ENCODE peak calls at places on chromosomes 2 and 18, in eight cellular contexts. U, M, B, E, P, O, F and Q are unnamed samples.

GRCh38 chr2:179555681-179556283 is 291.1 kb upstream of the SESTD1 start:
- DNase-seq in E (no peak), M (no peak), B (no peak), U (no peak), O (no peak), P (no peak), F (no peak), Q (no peak)

GRCh38 chr2:56681659-56682396 is 498.0 kb downstream of the CCDC85A start:
- DNase-seq in O (no peak), B (no peak), E (no peak), U (no peak), M (no peak), P (no peak), F (no peak), Q (peak)

GRCh38 chr18:70415823-70416488 is 127.1 kb downstream of the SOCS6 start:
- DNase-seq in M (no peak), P (peak), B (peak), O (peak), E (no peak), F (no peak), U (no peak), Q (no peak)

GRCh38 chr2:138132108-138132507 is 167.8 kb downstream of the HNMT start:
- DNase-seq in F (no peak), M (no peak), E (no peak), U (no peak), P (no peak), O (no peak), B (no peak), Q (no peak)

GRCh38 chr2:1930956-1931914 is 186.9 kb upstream of the PXDN start:
- DNase-seq in E (no peak), M (no peak), P (no peak), O (no peak), F (no peak), B (no peak), U (no peak), Q (no peak)

GRCh38 chr2:109535217-109535946 is 78.4 kb downstream of the SEPTIN10 start:
- DNase-seq in U (no peak), O (no peak), B (peak), E (no peak), M (no peak), F (peak), P (no peak), Q (no peak)

GRCh38 chr18:47999801-48000248 is 69.4 kb upstream of the SMAD2 start:
- DNase-seq in B (no peak), E (no peak), O (no peak), F (no peak), M (peak), P (no peak), U (no peak), Q (no peak)

GRCh38 chr18:35242426-35242825 is 1.6 kb downstream of the ZNF397 start:
- DNase-seq in M (no peak), P (no peak), U (no peak), O (no peak), E (no peak), F (no peak), B (no peak), Q (no peak)

GRCh38 chr2:202378001-202378400 is 1.9 kb downstream of the BMPR2 start:
- DNase-seq in E (no peak), U (no peak), M (no peak), O (no peak), P (no peak), F (no peak), B (no peak), Q (peak)

GRCh38 chr2:152762202-152762601 is 43.8 kb downstream of the ARL6IP6 start:
- DNase-seq in U (no peak), F (no peak), E (no peak), M (no peak), B (no peak), O (no peak), P (no peak), Q (no peak)

GRCh38 chr18:45658756-45659155 is 43.5 kb downstream of the SLC14A2 start:
- DNase-seq in P (no peak), O (no peak), U (no peak), B (no peak), E (no peak), F (no peak), M (no peak), Q (peak)

GRCh38 chr2:227447606-227448005 is 24.4 kb upstream of the AGFG1 start:
- DNase-seq in O (no peak), F (peak), E (no peak), B (no peak), U (no peak), M (no peak), P (no peak), Q (no peak)

GRCh38 chr2:233061007-233061590 is 957 bp downstream of the INPP5D start:
- DNase-seq in E (peak), P (peak), O (no peak), M (no peak), F (no peak), B (peak), U (no peak), Q (peak)

GRCh38 chr2:104088745-104089144 is 765.2 kb upstream of the POU3F3 start:
- DNase-seq in F (no peak), E (no peak), P (no peak), O (no peak), U (no peak), M (no peak), B (no peak), Q (no peak)

GRCh38 chr2:126507425-126507867 is 148.5 kb upstream of the GYPC start:
- DNase-seq in B (no peak), E (no peak), M (peak), O (no peak), U (no peak), F (peak), P (no peak), Q (no peak)

GRCh38 chr18:79405781-79406575 is 10.2 kb downstream of the NFATC1 start:
- DNase-seq in E (peak), M (peak), B (peak), U (no peak), F (no peak), P (no peak), O (peak), Q (peak)

GRCh38 chr2:71306762-71307161 is 24.8 kb upstream of the ZNF638 start:
- DNase-seq in F (no peak), U (peak), P (no peak), B (no peak), O (no peak), E (no peak), M (no peak), Q (no peak)

GRCh38 chr18:25289040-25289631 is 62.8 kb downstream of the ZNF521 start:
- DNase-seq in B (no peak), M (no peak), P (no peak), E (no peak), O (no peak), U (no peak), F (no peak), Q (peak)

GRCh38 chr2:142748559-142749099 is 128.8 kb upstream of the KYNU start:
- DNase-seq in U (no peak), O (no peak), F (no peak), P (no peak), M (no peak), E (no peak), B (no peak), Q (no peak)

GRCh38 chr2:52862801-52863200 is 904.8 kb upstream of the CHAC2 start:
- DNase-seq in U (no peak), F (no peak), M (no peak), O (no peak), E (no peak), P (no peak), B (no peak), Q (no peak)

GRCh38 chr2:237996041-237996593 is 29.3 kb downstream of the UBE2F start:
- DNase-seq in B (no peak), U (no peak), E (no peak), P (no peak), O (no peak), M (peak), F (no peak), Q (no peak)

GRCh38 chr2:202346180-202346579 is 29.9 kb upstream of the BMPR2 start:
- DNase-seq in E (no peak), O (no peak), U (no peak), B (no peak), M (no peak), P (no peak), F (no peak), Q (no peak)

GRCh38 chr2:122358729-122359128 is 603.3 kb downstream of the TSN start:
- DNase-seq in U (no peak), P (no peak), E (no peak), O (no peak), F (no peak), B (no peak), M (no peak), Q (no peak)

GRCh38 chr2:113838277-113838676 is 51.6 kb upstream of the ACTR3 start:
- DNase-seq in E (no peak), M (no peak), U (no peak), P (no peak), F (peak), O (no peak), B (no peak), Q (no peak)

GRCh38 chr18:62982600-62983251 is 267.4 kb downstream of the PHLPP1 start:
- DNase-seq in O (peak), E (no peak), F (peak), U (peak), P (peak), M (peak), B (peak), Q (peak)

GRCh38 chr2:223764796-223765195 is 72.6 kb downstream of the AP1S3 start:
- DNase-seq in M (no peak), B (no peak), U (no peak), E (no peak), O (no peak), P (no peak), F (no peak), Q (no peak)

GRCh38 chr18:55407191-55407590 is 180.8 kb downstream of the TCF4 start:
- DNase-seq in F (no peak), U (no peak), B (no peak), E (no peak), P (no peak), O (no peak), M (no peak), Q (no peak)

GRCh38 chr2:84850471-84850870 is 30.4 kb downstream of the TRABD2A start:
- DNase-seq in F (no peak), O (no peak), U (no peak), E (no peak), B (no peak), P (no peak), M (no peak), Q (no peak)

GRCh38 chr2:86056935-86057334 is 48.8 kb downstream of the POLR1A start:
- DNase-seq in O (no peak), M (no peak), U (no peak), F (no peak), E (no peak), B (no peak), P (no peak), Q (no peak)

GRCh38 chr2:9310390-9310789 is 103.8 kb downstream of the ASAP2 start:
- DNase-seq in O (peak), P (peak), E (no peak), F (no peak), U (no peak), M (no peak), B (peak), Q (peak)

GRCh38 chr18:10374615-10375295 is 79.7 kb upstream of the APCDD1 start:
- DNase-seq in M (no peak), P (peak), E (no peak), B (no peak), F (no peak), U (no peak), O (no peak), Q (no peak)

GRCh38 chr2:147588191-147588590 is 256.6 kb upstream of the ACVR2A start:
- DNase-seq in E (no peak), F (no peak), M (no peak), U (no peak), B (no peak), P (no peak), O (no peak), Q (no peak)

GRCh38 chr2:212723226-212723625 is 184.6 kb upstream of the ERBB4 start:
- DNase-seq in B (no peak), E (no peak), O (no peak), M (no peak), F (no peak), U (no peak), P (no peak), Q (no peak)

GRCh38 chr2:135744761-135745314 is 3.2 kb downstream of the UBXN4 start:
- DNase-seq in M (peak), O (no peak), E (no peak), B (no peak), P (no peak), U (peak), F (peak), Q (peak)

GRCh38 chr2:191006997-191007604 is 6.9 kb downstream of the STAT1 start:
- DNase-seq in P (no peak), B (no peak), U (no peak), E (no peak), O (no peak), F (no peak), M (no peak), Q (no peak)
- TF ChIP-seq POLR2AphosphoS5 in P (no peak), B (no peak), U (no peak), E (no peak), O (no peak), F (no peak), M (no peak), Q (no peak)

DNA sequence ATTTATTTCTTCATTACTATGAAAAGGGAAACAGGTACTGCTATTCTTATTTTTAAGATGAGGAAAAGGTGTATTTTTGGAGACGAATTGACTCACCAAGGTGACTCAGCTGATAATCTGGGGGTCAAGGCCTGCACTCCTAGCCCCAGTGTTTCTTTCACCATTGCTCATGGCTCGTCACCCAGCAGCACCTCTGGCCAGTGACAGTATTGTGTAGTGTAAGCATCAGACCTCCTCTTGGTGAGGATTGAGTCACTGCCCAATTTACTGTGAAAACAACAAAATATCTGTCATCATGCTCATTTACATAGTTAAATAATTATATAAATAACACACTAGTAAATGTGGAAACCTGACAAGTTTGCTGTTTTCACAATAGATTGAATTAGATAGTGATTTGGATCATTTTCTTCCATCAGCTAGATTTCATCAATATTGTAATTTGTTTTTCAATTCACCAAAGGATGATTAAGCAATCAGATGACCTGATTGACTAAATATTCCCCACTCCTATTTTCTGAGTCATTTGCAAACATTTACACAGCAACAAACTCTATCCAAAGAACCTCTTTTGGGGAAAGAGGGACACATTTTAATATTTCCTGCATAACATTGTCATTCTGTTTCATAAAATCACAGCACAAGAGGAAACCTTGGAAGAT is 492.8 kb upstream of the RAB12 start:
- DNase-seq in F (peak), B (no peak), P (no peak), M (no peak), O (no peak), U (peak), E (no peak), Q (peak)
- H3K27ac ChIP-seq in F (no peak), B (no peak), P (no peak), M (no peak), O (no peak), U (no peak), E (peak), Q (no peak)

DNA sequence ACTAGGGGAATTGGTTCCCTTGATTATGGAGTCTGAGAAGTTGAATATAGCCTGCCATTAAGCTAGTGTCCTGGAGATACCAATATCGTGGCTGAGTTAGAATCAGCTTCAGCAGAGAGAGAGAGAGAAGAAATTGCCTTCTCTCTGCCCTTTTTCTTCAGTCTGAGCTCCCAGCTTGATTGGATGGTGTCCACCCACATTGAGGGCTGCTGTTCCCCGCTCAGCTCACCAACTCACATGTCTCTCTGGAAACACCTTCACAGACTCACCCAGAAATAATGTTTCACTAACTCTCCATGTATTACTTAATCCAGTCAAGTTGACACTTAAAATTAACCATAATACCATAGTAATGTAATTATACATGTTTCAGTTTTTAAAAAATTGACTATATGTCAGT is 17.9 kb upstream of the TRIM43 start:
- DNase-seq in B (no peak), F (no peak), M (no peak), U (no peak), E (no peak), O (no peak), P (no peak), Q (no peak)
- TF ChIP-seq POLR2A in B (no peak), F (no peak), M (no peak), U (no peak), E (no peak), O (no peak), P (no peak), Q (no peak)

GRCh38 chr2:47811668-47812067 is 28.7 kb downstream of the MSH6 start:
- DNase-seq in M (no peak), E (no peak), F (no peak), U (no peak), P (no peak), O (no peak), B (no peak), Q (no peak)
- TF ChIP-seq POLR2AphosphoS5 in M (peak), E (no peak), F (no peak), U (no peak), P (no peak), O (no peak), B (no peak), Q (no peak)

DNA sequence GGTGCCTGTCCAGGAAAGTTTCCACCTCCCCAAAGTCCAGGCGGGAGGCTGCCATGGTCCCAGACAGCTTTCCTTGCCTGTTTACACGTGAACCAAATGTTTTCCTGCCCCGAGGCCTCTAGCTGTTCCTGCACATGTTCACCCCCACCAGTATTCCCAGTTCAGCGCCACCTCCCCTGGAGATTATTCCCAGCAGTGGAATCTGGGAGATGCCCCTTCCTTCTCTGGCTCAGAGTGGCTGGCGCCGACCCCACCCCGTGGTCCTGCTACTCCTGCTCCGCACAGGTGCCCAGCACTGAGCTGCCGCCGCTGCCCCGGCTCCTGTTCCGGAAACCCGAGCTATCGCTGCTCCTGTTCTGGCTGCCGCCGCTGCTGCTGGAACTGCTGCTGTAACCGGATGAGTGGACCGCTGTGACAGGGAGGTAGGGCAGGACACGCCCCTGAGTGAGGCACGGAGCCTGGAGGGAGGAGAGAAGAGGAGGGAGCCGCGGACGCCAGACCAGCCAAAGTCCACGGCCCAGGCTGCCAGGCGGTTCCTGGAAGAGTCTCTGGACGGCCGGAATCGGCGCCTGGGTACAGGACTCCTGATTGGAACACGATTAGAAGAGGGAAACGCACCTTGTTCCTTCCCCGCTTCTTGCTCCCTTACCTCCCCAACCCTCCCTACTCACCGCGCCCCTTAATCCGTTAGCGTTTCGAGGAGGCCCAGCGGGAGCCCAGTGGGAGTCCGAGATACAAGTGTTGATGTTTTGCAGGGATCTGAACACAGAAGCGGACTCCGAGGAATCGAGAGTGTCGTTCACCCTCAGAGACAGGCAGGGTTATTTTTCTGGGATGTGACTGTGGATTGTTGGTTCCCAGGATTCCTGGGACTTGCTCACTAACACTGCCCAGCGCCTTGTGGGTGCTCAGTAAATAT is at the start of gene PDE11A:
- DNase-seq in E (peak), B (peak), O (peak), P (peak), M (peak), U (peak), F (peak), Q (peak)
- H3K27ac ChIP-seq in E (peak), B (peak), O (peak), P (no peak), M (no peak), U (peak), F (peak), Q (no peak)

DNA sequence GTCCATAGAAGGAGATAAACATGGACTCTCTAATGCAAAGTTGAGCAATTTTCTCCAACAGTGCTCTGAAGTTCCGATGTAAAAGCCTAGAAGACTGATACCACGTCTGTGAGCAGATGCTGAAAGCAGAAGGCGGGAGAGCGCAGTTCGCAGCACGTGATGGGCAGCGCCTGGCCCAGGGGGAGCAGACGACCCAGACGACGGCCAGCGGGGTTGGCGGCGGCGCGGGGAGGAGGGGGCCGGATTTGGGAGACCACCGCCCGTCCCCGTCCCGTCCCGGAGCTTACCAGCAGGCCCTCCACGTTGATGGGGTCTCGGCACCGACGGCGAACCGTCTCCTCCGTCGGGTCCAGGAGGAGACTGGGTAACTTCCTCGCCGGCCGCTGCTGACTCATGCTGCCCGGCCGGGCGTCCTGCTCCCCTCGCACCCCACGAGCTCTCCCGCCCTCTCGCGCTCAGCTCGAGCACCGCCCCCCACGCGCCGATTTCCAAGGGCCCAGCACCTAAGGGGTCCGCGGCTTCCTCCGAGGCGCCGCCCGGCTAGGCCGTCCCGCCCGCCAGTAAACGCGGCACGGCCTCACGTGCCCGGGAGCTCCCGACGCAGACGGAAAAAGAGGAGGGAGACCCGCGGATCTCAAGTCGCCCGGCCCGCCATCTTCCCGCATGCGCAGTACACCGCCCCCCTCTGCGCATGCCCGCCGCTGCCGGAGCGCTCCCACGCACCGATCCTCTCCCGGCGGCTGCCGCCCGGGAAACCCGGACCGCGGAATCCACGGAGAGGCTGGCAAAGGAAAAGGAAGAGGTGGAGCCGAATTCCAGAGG is at the start of gene E2F6:
- DNase-seq in B (peak), E (peak), P (peak), F (peak), M (peak), O (peak), U (peak), Q (peak)
- TF ChIP-seq POLR2A in B (no peak), E (no peak), P (peak), F (peak), M (peak), O (peak), U (peak), Q (no peak)